ENCODE peak calls at places on chromosomes 1 and 21, in five cellular contexts. One of them, this sample, is unnamed. For H3K9me3 and H3K4me1, the result is how much of the 10 kb centered on the place peaks cover.

GRCh38 chr1:16125088-16125470 is 30.8 kb downstream of the EPHA2 start:
- DNase-seq in fibroblast of lung: no peak
- DNase-seq in aorta: peak
- DNase-seq in cardiac muscle cell: no peak
- DNase-seq in IMR-90: no peak
- DNase-seq in this sample: no peak

GRCh38 chr1:164092603-164093353 is 466.2 kb upstream of the PBX1 start:
- DNase-seq in cardiac muscle cell: peak
- DNase-seq in IMR-90: peak
- DNase-seq in aorta: no peak
- DNase-seq in fibroblast of lung: no peak
- DNase-seq in this sample: peak

GRCh38 chr1:202228484-202229122 is 35.0 kb downstream of the LGR6 start:
- DNase-seq in IMR-90: no peak
- DNase-seq in aorta: no peak
- DNase-seq in fibroblast of lung: no peak
- DNase-seq in cardiac muscle cell: no peak
- DNase-seq in this sample: no peak

GRCh38 chr1:93844262-93845045 is 34.6 kb downstream of the DNTTIP2 start:
- DNase-seq in IMR-90: peak
- DNase-seq in aorta: no peak
- DNase-seq in fibroblast of lung: peak
- DNase-seq in cardiac muscle cell: peak
- DNase-seq in this sample: no peak

GRCh38 chr1:42258218-42258617 is 76.8 kb downstream of the FOXJ3 start:
- DNase-seq in IMR-90: no peak
- DNase-seq in cardiac muscle cell: no peak
- DNase-seq in fibroblast of lung: peak
- DNase-seq in aorta: no peak
- DNase-seq in this sample: no peak

GRCh38 chr1:153791856-153792253 is 16.6 kb downstream of the SLC27A3 start:
- DNase-seq in IMR-90: peak
- DNase-seq in cardiac muscle cell: peak
- DNase-seq in aorta: no peak
- DNase-seq in fibroblast of lung: peak
- DNase-seq in this sample: no peak

GRCh38 chr1:40435471-40435870 is 14.8 kb upstream of the ZFP69B start:
- DNase-seq in aorta: no peak
- DNase-seq in cardiac muscle cell: peak
- DNase-seq in IMR-90: peak
- DNase-seq in fibroblast of lung: peak
- DNase-seq in this sample: no peak

GRCh38 chr1:89971600-89971999 is 23.3 kb upstream of the ZNF326 start:
- DNase-seq in fibroblast of lung: no peak
- DNase-seq in IMR-90: peak
- DNase-seq in aorta: no peak
- DNase-seq in cardiac muscle cell: no peak
- DNase-seq in this sample: no peak

GRCh38 chr21:36059823-36060158 is 535 bp downstream of the SETD4 start:
- DNase-seq in IMR-90: no peak
- DNase-seq in aorta: peak
- DNase-seq in cardiac muscle cell: no peak
- DNase-seq in fibroblast of lung: no peak
- DNase-seq in this sample: no peak

GRCh38 chr1:186244825-186245224 is 130.2 kb downstream of the TPR start:
- DNase-seq in cardiac muscle cell: peak
- DNase-seq in IMR-90: no peak
- DNase-seq in fibroblast of lung: no peak
- DNase-seq in aorta: no peak
- DNase-seq in this sample: no peak

GRCh38 chr1:54888080-54888733 is 1.2 kb upstream of the DHCR24 start:
- DNase-seq in IMR-90: no peak
- DNase-seq in cardiac muscle cell: no peak
- DNase-seq in fibroblast of lung: no peak
- DNase-seq in aorta: no peak
- DNase-seq in this sample: peak

GRCh38 chr1:27508139-27508665 is 18.2 kb upstream of the WASF2 start:
- DNase-seq in IMR-90: no peak
- DNase-seq in cardiac muscle cell: no peak
- DNase-seq in fibroblast of lung: no peak
- DNase-seq in aorta: no peak
- DNase-seq in this sample: no peak

GRCh38 chr1:115251856-115252255 is 86.2 kb downstream of the NGF start:
- DNase-seq in fibroblast of lung: peak
- DNase-seq in cardiac muscle cell: peak
- DNase-seq in aorta: no peak
- DNase-seq in IMR-90: peak
- DNase-seq in this sample: no peak

GRCh38 chr1:17837631-17838030 is 82.5 kb downstream of the ACTL8 start:
- DNase-seq in fibroblast of lung: no peak
- DNase-seq in IMR-90: no peak
- DNase-seq in cardiac muscle cell: peak
- DNase-seq in aorta: no peak
- DNase-seq in this sample: no peak
- H3K27ac ChIP-seq in fibroblast of lung: no peak
- H3K27ac ChIP-seq in IMR-90: no peak
- H3K27ac ChIP-seq in cardiac muscle cell: no peak
- H3K27ac ChIP-seq in aorta: no peak
- H3K27ac ChIP-seq in this sample: no peak

GRCh38 chr1:3026124-3026523 is 4.9 kb downstream of the ACTRT2 start:
- DNase-seq in fibroblast of lung: no peak
- DNase-seq in aorta: no peak
- DNase-seq in cardiac muscle cell: no peak
- DNase-seq in IMR-90: no peak
- DNase-seq in this sample: no peak
- H3K9me3 ChIP-seq in fibroblast of lung: under half
- H3K9me3 ChIP-seq in aorta: under half
- H3K9me3 ChIP-seq in cardiac muscle cell: under half
- H3K9me3 ChIP-seq in IMR-90: half or more
- H3K9me3 ChIP-seq in this sample: under half

GRCh38 chr1:245939756-245940345 is 567.2 kb downstream of the SMYD3 start:
- DNase-seq in cardiac muscle cell: no peak
- DNase-seq in IMR-90: no peak
- DNase-seq in fibroblast of lung: no peak
- DNase-seq in aorta: no peak
- DNase-seq in this sample: no peak
- H3K4me1 ChIP-seq in cardiac muscle cell: under half
- H3K4me1 ChIP-seq in IMR-90: under half
- H3K4me1 ChIP-seq in fibroblast of lung: under half
- H3K4me1 ChIP-seq in aorta: under half
- H3K4me1 ChIP-seq in this sample: under half

GRCh38 chr1:1891349-1892078 is 627 bp upstream of the GNB1 start:
- DNase-seq in aorta: peak
- DNase-seq in cardiac muscle cell: peak
- DNase-seq in fibroblast of lung: peak
- DNase-seq in IMR-90: peak
- DNase-seq in this sample: no peak

GRCh38 chr1:1890506-1891348 is at the start of gene GNB1:
- DNase-seq in IMR-90: peak
- DNase-seq in fibroblast of lung: peak
- DNase-seq in aorta: peak
- DNase-seq in cardiac muscle cell: peak
- DNase-seq in this sample: no peak

GRCh38 chr1:1893291-1893985 is 2.6 kb upstream of the GNB1 start:
- DNase-seq in IMR-90: no peak
- DNase-seq in fibroblast of lung: no peak
- DNase-seq in aorta: no peak
- DNase-seq in cardiac muscle cell: no peak
- DNase-seq in this sample: no peak

GRCh38 chr1:1892763-1893120 is 1.9 kb upstream of the GNB1 start:
- DNase-seq in IMR-90: no peak
- DNase-seq in fibroblast of lung: no peak
- DNase-seq in aorta: no peak
- DNase-seq in cardiac muscle cell: no peak
- DNase-seq in this sample: no peak

DNA sequence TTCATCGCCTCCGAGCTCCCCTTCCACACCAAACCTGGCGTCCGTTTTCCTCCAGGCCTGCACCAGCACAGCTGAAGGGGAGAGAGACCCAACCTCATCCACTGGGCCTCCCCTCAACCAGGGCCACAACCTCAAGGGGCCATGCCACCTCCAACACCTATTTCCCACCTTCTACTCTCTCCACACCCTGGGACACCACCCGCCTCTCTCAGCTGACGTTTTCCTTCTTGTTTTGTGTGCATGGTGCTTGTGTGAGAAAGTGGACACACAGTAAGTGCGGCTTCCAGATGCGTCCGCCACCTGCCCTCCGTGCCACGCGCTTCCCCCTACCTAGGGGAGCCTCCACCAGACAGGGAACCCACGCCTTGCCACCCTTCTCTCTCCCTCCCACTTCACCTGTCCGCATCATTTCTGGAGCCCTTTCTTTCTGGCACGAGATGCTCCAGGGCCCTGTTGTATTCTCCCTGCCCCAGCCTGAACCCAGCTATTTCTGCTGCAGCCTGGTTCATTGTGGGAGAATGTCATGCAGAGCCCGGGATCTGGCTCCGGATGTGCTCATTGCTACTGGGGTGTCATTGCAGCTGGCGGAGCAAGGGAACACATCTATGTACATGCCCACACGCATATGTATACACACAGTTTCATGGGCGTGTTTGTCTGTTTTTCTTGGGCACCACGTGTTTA is 1.3 kb upstream of the GNB1 start:
- DNase-seq in IMR-90: no peak
- DNase-seq in fibroblast of lung: no peak
- DNase-seq in cardiac muscle cell: no peak
- DNase-seq in aorta: no peak
- DNase-seq in this sample: no peak
- H3K27ac ChIP-seq in IMR-90: peak
- H3K27ac ChIP-seq in fibroblast of lung: no peak
- H3K27ac ChIP-seq in cardiac muscle cell: peak
- H3K27ac ChIP-seq in aorta: no peak
- H3K27ac ChIP-seq in this sample: no peak

GRCh38 chr1:152622803-152623202 is at the start of gene LCE3A:
- DNase-seq in cardiac muscle cell: no peak
- DNase-seq in fibroblast of lung: no peak
- DNase-seq in IMR-90: peak
- DNase-seq in aorta: no peak
- DNase-seq in this sample: no peak

GRCh38 chr1:152623203-152623844 is 421 bp upstream of the LCE3A start:
- DNase-seq in fibroblast of lung: no peak
- DNase-seq in aorta: no peak
- DNase-seq in IMR-90: no peak
- DNase-seq in cardiac muscle cell: no peak
- DNase-seq in this sample: no peak

GRCh38 chr1:152621993-152622392 is 910 bp downstream of the LCE3A start:
- DNase-seq in cardiac muscle cell: no peak
- DNase-seq in IMR-90: no peak
- DNase-seq in aorta: no peak
- DNase-seq in fibroblast of lung: no peak
- DNase-seq in this sample: no peak

GRCh38 chr1:152630596-152630995 is 7.7 kb upstream of the LCE3A start:
- DNase-seq in fibroblast of lung: no peak
- DNase-seq in IMR-90: no peak
- DNase-seq in cardiac muscle cell: no peak
- DNase-seq in aorta: no peak
- DNase-seq in this sample: no peak

DNA sequence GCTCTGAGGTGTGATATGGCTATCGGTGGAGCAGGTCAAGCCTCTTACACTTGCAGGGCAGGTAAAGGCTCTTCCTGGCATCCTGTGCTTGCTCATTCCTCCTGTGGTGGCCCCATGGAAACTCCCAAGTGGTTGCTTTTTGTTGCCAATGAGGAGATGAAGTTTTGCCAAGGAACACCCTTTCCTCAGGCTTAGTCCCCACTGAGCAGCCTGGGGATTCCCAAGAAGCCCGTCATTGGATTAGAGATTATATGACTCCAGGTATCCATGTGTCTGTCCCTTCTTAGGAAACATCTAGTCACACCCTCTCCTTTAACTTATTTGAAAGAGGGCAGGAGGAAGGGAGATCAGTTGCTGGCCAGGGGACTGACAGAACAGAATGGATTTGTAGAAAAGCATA is 3.8 kb upstream of the LCE3A start:
- DNase-seq in aorta: no peak
- DNase-seq in IMR-90: no peak
- DNase-seq in cardiac muscle cell: no peak
- DNase-seq in fibroblast of lung: no peak
- DNase-seq in this sample: no peak
- H3K9me3 ChIP-seq in aorta: under half
- H3K9me3 ChIP-seq in IMR-90: under half
- H3K9me3 ChIP-seq in cardiac muscle cell: under half
- H3K9me3 ChIP-seq in fibroblast of lung: under half
- H3K9me3 ChIP-seq in this sample: under half

DNA sequence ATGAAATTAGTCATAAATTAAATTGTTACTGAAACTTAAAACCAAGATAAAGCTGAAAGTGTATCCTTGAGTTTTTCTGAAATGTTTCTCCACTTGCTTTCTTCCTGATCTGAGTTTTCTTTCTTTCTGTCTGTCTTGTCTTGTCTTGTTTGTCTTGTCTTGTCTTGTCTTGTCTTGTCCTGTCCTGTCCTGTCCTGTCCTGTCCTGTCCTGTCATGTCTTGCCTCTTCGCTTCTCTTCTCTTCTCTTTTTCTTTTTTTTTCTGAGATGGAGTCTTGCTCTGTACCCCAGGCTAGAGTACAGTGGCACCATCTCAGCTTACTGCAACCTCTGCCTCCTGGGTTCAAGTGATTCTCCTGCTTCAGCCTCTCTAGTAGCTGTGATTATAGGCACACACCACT is 73.7 kb downstream of the ADGRL2 start:
- DNase-seq in aorta: no peak
- DNase-seq in cardiac muscle cell: no peak
- DNase-seq in fibroblast of lung: no peak
- DNase-seq in IMR-90: no peak
- DNase-seq in this sample: no peak
- H3K4me1 ChIP-seq in aorta: under half
- H3K4me1 ChIP-seq in cardiac muscle cell: under half
- H3K4me1 ChIP-seq in fibroblast of lung: under half
- H3K4me1 ChIP-seq in IMR-90: under half
- H3K4me1 ChIP-seq in this sample: under half

GRCh38 chr1:44089371-44090070 is 29.1 kb upstream of the KLF17 start:
- DNase-seq in fibroblast of lung: peak
- DNase-seq in cardiac muscle cell: no peak
- DNase-seq in aorta: no peak
- DNase-seq in IMR-90: no peak
- DNase-seq in this sample: no peak
- H3K27ac ChIP-seq in fibroblast of lung: no peak
- H3K27ac ChIP-seq in cardiac muscle cell: peak
- H3K27ac ChIP-seq in aorta: no peak
- H3K27ac ChIP-seq in IMR-90: no peak
- H3K27ac ChIP-seq in this sample: no peak